ENCODE peak calls at places on chromosomes 12 and 14, in eight cellular contexts. Y, U, Q, P, H, G, Z and R are unnamed samples.

GRCh38 chr12:28457785-28458184 is 267.5 kb downstream of the CCDC91 start:
- DNase-seq in Y (no peak), U (no peak), Q (peak; percentile 54), P (no peak), H (no peak), G (no peak), Z (no peak), R (no peak)

GRCh38 chr14:88791252-88791621 is 1.5 kb downstream of the EML5 start:
- DNase-seq in Y (no peak), U (no peak), Q (no peak), P (no peak), H (no peak), G (no peak), Z (no peak), R (no peak)

GRCh38 chr12:54126696-54127537 is 61.9 kb downstream of the SMUG1 start:
- DNase-seq in Y (peak; percentile 20), U (no peak), Q (no peak), P (peak; percentile 65), H (no peak), G (no peak), Z (no peak), R (peak; percentile 20)

GRCh38 chr12:111066744-111067437 is 146.5 kb upstream of the MYL2 start:
- DNase-seq in Y (no peak), U (no peak), Q (no peak), P (peak; percentile 52), H (no peak), G (no peak), Z (no peak), R (no peak)

GRCh38 chr14:98840511-98840910 is 431.5 kb downstream of the BCL11B start:
- DNase-seq in Y (no peak), U (no peak), Q (no peak), P (no peak), H (no peak), G (no peak), Z (no peak), R (no peak)

GRCh38 chr14:87888136-87888999 is 104.6 kb downstream of the GALC start:
- DNase-seq in Y (no peak), U (no peak), Q (no peak), P (peak; percentile 7), H (no peak), G (no peak), Z (no peak), R (no peak)

GRCh38 chr12:130322263-130322662 is 15.4 kb upstream of the PIWIL1 start:
- DNase-seq in Y (no peak), U (no peak), Q (no peak), P (no peak), H (no peak), G (no peak), Z (no peak), R (no peak)

GRCh38 chr12:107125833-107126232 is 32.5 kb upstream of the CRY1 start:
- DNase-seq in Y (no peak), U (no peak), Q (no peak), P (no peak), H (no peak), G (no peak), Z (no peak), R (no peak)

GRCh38 chr12:118064608-118065007 is 3.6 kb upstream of the WSB2 start:
- DNase-seq in Y (no peak), U (no peak), Q (no peak), P (peak; percentile 40), H (no peak), G (no peak), Z (no peak), R (no peak)

GRCh38 chr12:123614531-123614930 is 12.6 kb downstream of the DDX55 start:
- DNase-seq in Y (peak; percentile 47), U (no peak), Q (no peak), P (no peak), H (no peak), G (no peak), Z (peak; percentile 81), R (no peak)

GRCh38 chr14:102694530-102695171 is 82.6 kb upstream of the TRAF3 start:
- DNase-seq in Y (peak; percentile 41), U (peak; percentile 54), Q (peak; percentile 74), P (peak; percentile 94), H (peak; percentile 30), G (peak; percentile 38), Z (peak; percentile 66), R (peak; percentile 64)

GRCh38 chr12:30200864-30201263 is 417.1 kb upstream of the TMTC1 start:
- DNase-seq in Y (no peak), U (no peak), Q (no peak), P (no peak), H (no peak), G (no peak), Z (no peak), R (no peak)

GRCh38 chr12:42530284-42530683 is 59.3 kb downstream of the PRICKLE1 start:
- DNase-seq in Y (no peak), U (no peak), Q (no peak), P (no peak), H (no peak), G (no peak), Z (no peak), R (no peak)

GRCh38 chr14:32085182-32085844 is 8.2 kb downstream of the ARHGAP5 start:
- DNase-seq in Y (no peak), U (no peak), Q (no peak), P (no peak), H (no peak), G (no peak), Z (no peak), R (no peak)

GRCh38 chr12:124497658-124498057 is 69.8 kb downstream of the NCOR2 start:
- DNase-seq in Y (no peak), U (peak; percentile 18), Q (no peak), P (no peak), H (no peak), G (peak; percentile 57), Z (peak; percentile 81), R (peak; percentile 86)

GRCh38 chr14:102370305-102370809 is 7.6 kb downstream of the TECPR2 start:
- DNase-seq in Y (no peak), U (no peak), Q (no peak), P (peak; percentile 24), H (no peak), G (no peak), Z (no peak), R (no peak)

GRCh38 chr12:127515941-127516340 is 751.0 kb upstream of the TMEM132C start:
- DNase-seq in Y (no peak), U (no peak), Q (no peak), P (no peak), H (no peak), G (no peak), Z (no peak), R (no peak)

GRCh38 chr12:64010069-64010686 is 165.7 kb downstream of the SRGAP1 start:
- DNase-seq in Y (no peak), U (no peak), Q (peak; percentile 42), P (no peak), H (peak; percentile 96), G (no peak), Z (peak; percentile 52), R (no peak)

GRCh38 chr14:51089278-51089677 is 5.6 kb downstream of the TRIM9 start:
- DNase-seq in Y (no peak), U (no peak), Q (no peak), P (no peak), H (no peak), G (no peak), Z (no peak), R (no peak)

GRCh38 chr14:100402631-100403030 is 79.5 kb downstream of the SLC25A47 start:
- DNase-seq in Y (no peak), U (no peak), Q (no peak), P (no peak), H (no peak), G (no peak), Z (no peak), R (no peak)

GRCh38 chr12:111440152-111440551 is 34.4 kb downstream of the SH2B3 start:
- DNase-seq in Y (no peak), U (no peak), Q (no peak), P (peak; percentile 19), H (no peak), G (no peak), Z (no peak), R (no peak)

GRCh38 chr12:21643758-21644157 is 13.9 kb downstream of the LDHB start:
- DNase-seq in Y (no peak), U (no peak), Q (no peak), P (no peak), H (no peak), G (no peak), Z (no peak), R (no peak)

GRCh38 chr12:26870491-26871419 is 37.8 kb upstream of the ITPR2 start:
- DNase-seq in Y (no peak), U (no peak), Q (no peak), P (peak; percentile 29), H (no peak), G (no peak), Z (no peak), R (peak; percentile 16)

GRCh38 chr12:5068126-5068525 is 24.4 kb downstream of the KCNA5 start:
- DNase-seq in Y (no peak), U (no peak), Q (no peak), P (no peak), H (no peak), G (no peak), Z (no peak), R (no peak)

GRCh38 chr14:35197015-35197414 is 74.7 kb downstream of the PRORP start:
- DNase-seq in Y (peak; percentile 60), U (no peak), Q (no peak), P (no peak), H (peak; percentile 14), G (no peak), Z (peak; percentile 18), R (no peak)

GRCh38 chr14:50635136-50635535 is 33.0 kb downstream of the SAV1 start:
- DNase-seq in Y (no peak), U (no peak), Q (no peak), P (no peak), H (no peak), G (no peak), Z (no peak), R (no peak)